ENCODE peak calls at places on chromosome X, in five cellular contexts. H is brain microvascular endothelial cell; Y is HCT116; J is CD4-positive, alpha-beta T cell; F is adipocyte. U is an unnamed sample. For H3K27me3, the result is how much of the 10 kb centered on the place peaks cover.

GRCh38 chrX:120790118-120790517 is 85.5 kb downstream of the CT47B1 start:
- DNase-seq in F (peak), H (peak), Y (peak), J (peak), U (peak)

GRCh38 chrX:78650906-78651437 is 8.2 kb downstream of the RTL3 start:
- DNase-seq in H (peak), Y (no peak), J (no peak), F (peak), U (peak)

GRCh38 chrX:66553973-66554372 is 84.9 kb downstream of the EDA2R start:
- DNase-seq in Y (no peak), F (no peak), J (no peak), H (no peak), U (no peak)

GRCh38 chrX:13082286-13083065 is 38.1 kb upstream of the FAM9C start:
- DNase-seq in J (no peak), F (no peak), H (no peak), Y (no peak), U (no peak)

GRCh38 chrX:53116101-53116500 is 22.2 kb downstream of the KANTR start:
- DNase-seq in H (peak), J (no peak), Y (no peak), F (peak), U (peak)

GRCh38 chrX:31057691-31058090 is 14.2 kb downstream of the FTHL17 start:
- DNase-seq in Y (no peak), F (no peak), H (no peak), J (no peak), U (no peak)

GRCh38 chrX:15781964-15782711 is 8.1 kb upstream of the ZRSR2 start:
- DNase-seq in J (no peak), F (no peak), Y (no peak), H (no peak), U (no peak)

GRCh38 chrX:119266364-119266995 is 30.4 kb downstream of the PGRMC1 start:
- DNase-seq in Y (peak), F (peak), J (no peak), H (peak), U (no peak)

GRCh38 chrX:26442340-26442739 is 226.4 kb downstream of the MAGEB5 start:
- DNase-seq in F (no peak), J (no peak), Y (peak), H (peak), U (no peak)

GRCh38 chrX:87693204-87693603 is 175.6 kb downstream of the KLHL4 start:
- DNase-seq in Y (no peak), J (no peak), H (no peak), F (no peak), U (no peak)

GRCh38 chrX:9906919-9907318 is 60.2 kb upstream of the CLDN34 start:
- DNase-seq in H (no peak), F (no peak), Y (no peak), J (no peak), U (peak)

GRCh38 chrX:129984196-129984962 is 1.9 kb downstream of the BCORL1 start:
- DNase-seq in F (peak), Y (no peak), H (no peak), J (peak), U (no peak)

GRCh38 chrX:114717921-114718320 is 134.0 kb downstream of the HTR2C start:
- DNase-seq in J (no peak), F (no peak), Y (no peak), H (no peak), U (no peak)

GRCh38 chrX:114162068-114162735 is 421.7 kb upstream of the HTR2C start:
- DNase-seq in J (no peak), Y (no peak), H (no peak), F (no peak), U (no peak)

GRCh38 chrX:53074987-53075386 is 7.2 kb upstream of the TSPYL2 start:
- DNase-seq in Y (no peak), F (no peak), J (no peak), H (no peak), U (no peak)

GRCh38 chrX:38803286-38803608 is 2.0 kb downstream of the MID1IP1 start:
- DNase-seq in H (no peak), J (no peak), Y (no peak), F (peak), U (no peak)

GRCh38 chrX:141732031-141732430 is 33.5 kb upstream of the SPANXD start:
- DNase-seq in Y (no peak), J (no peak), F (peak), H (no peak), U (no peak)

GRCh38 chrX:37818031-37818430 is 29.3 kb downstream of the DYNLT3 start:
- DNase-seq in Y (no peak), F (no peak), H (no peak), J (no peak), U (no peak)

GRCh38 chrX:72705111-72705510 is 9.0 kb downstream of the PHKA1 start:
- DNase-seq in H (no peak), J (no peak), Y (no peak), F (no peak), U (no peak)

GRCh38 chrX:31423575-31424284 is 351.9 kb upstream of the FTHL17 start:
- DNase-seq in F (peak), J (no peak), H (peak), Y (no peak), U (peak)

GRCh38 chrX:25648790-25649189 is 489.4 kb upstream of the MAGEB18 start:
- DNase-seq in J (no peak), Y (no peak), H (no peak), F (no peak), U (no peak)

GRCh38 chrX:131139072-131139471 is 80.9 kb downstream of the ARHGAP36 start:
- DNase-seq in Y (no peak), H (no peak), J (no peak), F (no peak), U (no peak)

GRCh38 chrX:9538544-9539045 is 73.7 kb downstream of the TBL1X start:
- DNase-seq in H (no peak), Y (no peak), J (no peak), F (no peak), U (no peak)

GRCh38 chrX:115595049-115595448 is 34.1 kb downstream of the PLS3 start:
- DNase-seq in Y (no peak), F (no peak), H (no peak), J (no peak), U (no peak)

GRCh38 chrX:132216283-132216682 is 3.0 kb downstream of the RAP2C start:
- DNase-seq in Y (no peak), F (peak), H (no peak), J (peak), U (no peak)

GRCh38 chrX:57918750-57919436 is 8.6 kb upstream of the ZXDA start:
- DNase-seq in Y (peak), J (no peak), F (peak), H (no peak), U (no peak)

GRCh38 chrX:109268340-109268739 is 213.5 kb downstream of the GUCY2F start:
- DNase-seq in J (no peak), F (no peak), H (no peak), Y (peak), U (no peak)

GRCh38 chrX:47514553-47515235 is 31.7 kb upstream of the ZNF41 start:
- DNase-seq in H (peak), J (no peak), Y (no peak), F (no peak), U (peak)

GRCh38 chrX:868248-868647 is 237.7 kb downstream of the SHOX start:
- DNase-seq in H (no peak), F (no peak), Y (no peak), J (no peak), U (no peak)
- H3K27me3 ChIP-seq in H (under half), F (under half), Y (under half), J (under half), U (under half)

GRCh38 chrX:107597791-107598190 is 30.5 kb upstream of the PRPS1 start:
- DNase-seq in F (no peak), J (no peak), H (no peak), Y (no peak), U (no peak)
- H3K27me3 ChIP-seq in F (under half), J (under half), H (under half), Y (under half), U (under half)

DNA sequence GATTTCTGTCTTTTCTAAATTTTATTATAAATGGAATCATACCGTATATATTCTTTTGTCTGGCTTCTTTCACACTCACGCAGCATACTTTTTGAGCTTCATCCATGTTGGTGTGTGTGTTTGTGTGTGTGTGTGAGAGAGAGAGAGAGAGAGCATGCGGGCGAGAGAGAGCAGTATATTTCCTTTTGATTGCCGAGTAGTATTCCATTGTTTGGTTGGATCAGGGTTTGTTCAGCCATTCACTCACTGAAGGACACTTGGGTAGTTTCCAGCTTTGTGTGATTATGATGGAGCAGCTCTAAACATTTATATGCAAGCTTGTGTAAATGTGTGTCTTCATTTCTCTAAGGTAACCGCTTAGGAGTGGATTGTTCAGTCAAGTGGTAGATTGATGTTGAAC is 3.1 kb upstream of the L1CAM start:
- DNase-seq in Y (no peak), H (no peak), J (no peak), F (no peak), U (no peak)
- H3K27me3 ChIP-seq in Y (under half), H (under half), J (under half), F (half or more), U (under half)

GRCh38 chrX:55006827-55007621 is 6.9 kb downstream of the APEX2 start:
- DNase-seq in J (no peak), H (no peak), F (no peak), Y (no peak), U (no peak)

GRCh38 chrX:55008571-55009358 is 8.6 kb downstream of the APEX2 start:
- DNase-seq in Y (peak), F (no peak), H (no peak), J (peak), U (peak)

GRCh38 chrX:55011294-55011693 is 11.1 kb downstream of the APEX2 start:
- DNase-seq in F (peak), J (no peak), Y (no peak), H (no peak), U (no peak)

GRCh38 chrX:55004231-55004630 is 4.1 kb downstream of the APEX2 start:
- DNase-seq in Y (no peak), H (no peak), F (no peak), J (no peak), U (no peak)

GRCh38 chrX:55007633-55008032 is 7.5 kb downstream of the APEX2 start:
- DNase-seq in Y (no peak), H (peak), F (peak), J (no peak), U (peak)
- H3K27me3 ChIP-seq in Y (under half), H (under half), F (under half), J (under half), U (under half)